ENCODE peak calls at places on chromosomes 3 and 15, in eight cellular contexts. I, D, V, U, K, J, Y and T are unnamed samples.
A peak's percentile ranks its signal among the peaks of the same experiment; 100 is the strongest.

GRCh38 chr15:90022345-90022744 is 21.2 kb downstream of the ZNF710 start:
- DNase-seq in I (no peak), D (no peak), V (no peak), U (no peak), K (peak; percentile 59), J (no peak), Y (no peak), T (no peak)

GRCh38 chr3:122572940-122573412 is 4.5 kb upstream of the PARP15 start:
- DNase-seq in I (no peak), D (peak; percentile 34), V (peak; percentile 77), U (peak; percentile 77), K (no peak), J (no peak), Y (no peak), T (no peak)

GRCh38 chr3:21722768-21723167 is 28.2 kb downstream of the ZNF385D start:
- DNase-seq in I (no peak), D (no peak), V (no peak), U (no peak), K (no peak), J (no peak), Y (no peak), T (no peak)

GRCh38 chr15:52257734-52258062 is 37.9 kb downstream of the MYO5C start:
- DNase-seq in I (no peak), D (no peak), V (no peak), U (no peak), K (no peak), J (no peak), Y (peak; percentile 69), T (no peak)

GRCh38 chr3:69410301-69410700 is 24.4 kb upstream of the FRMD4B start:
- DNase-seq in I (peak; percentile 72), D (peak; percentile 76), V (peak; percentile 64), U (no peak), K (peak; percentile 94), J (peak; percentile 87), Y (no peak), T (no peak)

GRCh38 chr15:36645106-36645505 is 65.7 kb downstream of the CDIN1 start:
- DNase-seq in I (no peak), D (no peak), V (no peak), U (no peak), K (no peak), J (no peak), Y (no peak), T (no peak)

GRCh38 chr15:56894601-56895000 is 23.8 kb upstream of the TCF12 start:
- DNase-seq in I (no peak), D (no peak), V (no peak), U (no peak), K (no peak), J (no peak), Y (no peak), T (no peak)

GRCh38 chr3:137105277-137105977 is 147.6 kb downstream of the IL20RB start:
- DNase-seq in I (peak; percentile 70), D (peak; percentile 29), V (peak; percentile 35), U (peak; percentile 39), K (no peak), J (peak; percentile 30), Y (peak; percentile 4), T (no peak)

GRCh38 chr3:62602987-62603386 is 229.6 kb upstream of the FEZF2 start:
- DNase-seq in I (no peak), D (no peak), V (no peak), U (no peak), K (no peak), J (no peak), Y (no peak), T (no peak)

GRCh38 chr15:77998592-77998991 is 78.9 kb downstream of the TBC1D2B start:
- DNase-seq in I (no peak), D (no peak), V (no peak), U (no peak), K (no peak), J (no peak), Y (no peak), T (no peak)

GRCh38 chr3:36483709-36484108 is 103.4 kb downstream of the STAC start:
- DNase-seq in I (no peak), D (no peak), V (no peak), U (no peak), K (no peak), J (no peak), Y (no peak), T (no peak)

GRCh38 chr3:152399374-152399773 is 130.6 kb downstream of the MBNL1 start:
- DNase-seq in I (no peak), D (no peak), V (peak; percentile 73), U (peak; percentile 56), K (no peak), J (no peak), Y (no peak), T (no peak)

GRCh38 chr3:76965122-76965725 is 74.7 kb upstream of the ROBO2 start:
- DNase-seq in I (no peak), D (no peak), V (no peak), U (peak; percentile 14), K (no peak), J (no peak), Y (no peak), T (no peak)

GRCh38 chr15:81948751-81949150 is 97.1 kb downstream of the MEX3B start:
- DNase-seq in I (peak; percentile 84), D (no peak), V (no peak), U (no peak), K (no peak), J (no peak), Y (no peak), T (no peak)

GRCh38 chr3:129045675-129046036 is 14.9 kb upstream of the GP9 start:
- DNase-seq in I (peak; percentile 23), D (no peak), V (no peak), U (no peak), K (no peak), J (no peak), Y (no peak), T (no peak)

GRCh38 chr15:94164202-94164807 is 67.1 kb upstream of the MCTP2 start:
- DNase-seq in I (peak; percentile 66), D (peak; percentile 66), V (peak; percentile 59), U (no peak), K (no peak), J (peak; percentile 62), Y (peak; percentile 9), T (no peak)

GRCh38 chr3:61704807-61705206 is 143.4 kb downstream of the PTPRG start:
- DNase-seq in I (peak; percentile 21), D (no peak), V (peak; percentile 16), U (no peak), K (no peak), J (no peak), Y (no peak), T (no peak)

GRCh38 chr3:179037361-179037760 is 34.2 kb downstream of the ZMAT3 start:
- DNase-seq in I (no peak), D (no peak), V (peak; percentile 94), U (peak; percentile 68), K (peak; percentile 91), J (peak; percentile 90), Y (peak; percentile 52), T (peak; percentile 75)

GRCh38 chr3:183377307-183377959 is 51.0 kb downstream of the MCF2L2 start:
- DNase-seq in I (peak; percentile 47), D (no peak), V (peak; percentile 79), U (no peak), K (no peak), J (no peak), Y (no peak), T (no peak)

GRCh38 chr3:180631317-180631716 is 29.4 kb downstream of the TTC14 start:
- DNase-seq in I (no peak), D (no peak), V (no peak), U (no peak), K (no peak), J (no peak), Y (no peak), T (no peak)

GRCh38 chr3:180630360-180630759 is 28.4 kb downstream of the TTC14 start:
- DNase-seq in I (no peak), D (no peak), V (peak; percentile 31), U (peak; percentile 3), K (no peak), J (no peak), Y (no peak), T (no peak)

DNA sequence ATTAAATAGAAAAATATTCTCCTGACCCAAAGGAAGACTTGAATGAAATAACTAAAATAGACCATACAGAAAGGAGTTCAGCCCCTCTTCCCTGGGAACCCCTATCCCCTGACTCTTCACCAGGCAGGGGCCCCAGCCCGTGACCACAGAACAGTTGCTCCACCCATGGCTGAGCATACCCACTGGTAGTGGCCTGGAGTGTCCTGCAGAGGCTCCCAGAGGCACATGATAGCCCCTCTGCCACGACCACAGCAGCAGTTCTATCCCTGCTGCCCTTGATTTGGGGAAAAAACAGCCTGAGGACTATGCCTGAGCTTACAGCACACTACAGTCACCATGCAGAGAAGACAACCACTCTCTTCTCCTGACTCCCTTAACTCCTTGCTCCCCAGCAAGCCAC is 31.8 kb downstream of the TTC14 start:
- DNase-seq in I (no peak), D (no peak), V (no peak), U (no peak), K (no peak), J (no peak), Y (no peak), T (no peak)
- TF ChIP-seq CTCF in I (peak; percentile 13), D (no peak), V (no peak), U (no peak), K (no peak), J (no peak), Y (peak; percentile 1), T (no peak)

DNA sequence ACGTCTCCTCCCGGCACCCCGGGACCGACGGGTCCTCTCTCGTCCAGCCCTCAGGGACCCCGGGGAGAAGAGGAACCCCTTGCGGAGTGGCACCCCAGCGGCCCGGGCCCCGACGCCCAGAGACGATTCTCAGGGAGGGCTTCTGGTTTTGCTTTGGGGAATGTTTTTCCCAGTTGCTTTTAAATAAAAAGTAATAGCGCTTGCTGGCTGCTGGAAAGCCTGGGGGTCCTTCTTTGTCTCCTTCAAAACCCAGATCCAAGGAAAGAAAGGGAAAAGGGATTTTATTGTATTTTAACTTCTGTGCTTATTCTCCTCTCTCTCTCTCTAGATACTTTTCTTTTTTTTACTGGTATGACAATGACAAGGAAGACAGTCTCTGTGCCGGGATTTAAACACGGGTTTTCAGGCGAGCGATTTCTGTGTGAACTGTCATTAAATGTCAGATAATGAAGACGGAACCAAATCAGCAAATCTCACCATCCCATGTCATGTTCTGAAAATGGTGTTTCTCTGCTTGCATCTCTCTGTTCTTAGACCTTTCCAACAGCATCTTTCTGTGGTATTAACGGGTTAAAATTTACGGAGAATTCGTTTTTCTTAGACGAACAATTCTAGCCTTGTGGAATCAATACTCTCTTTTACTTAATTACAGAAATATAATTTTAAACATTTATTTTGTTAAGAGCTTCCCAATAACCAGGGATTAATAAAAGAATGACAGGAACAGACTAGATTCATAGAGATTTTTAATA is 556 bp upstream of the PCOLCE2 start:
- DNase-seq in I (no peak), D (no peak), V (no peak), U (no peak), K (no peak), J (no peak), Y (no peak), T (no peak)
- H3K4me3 ChIP-seq in I (peak overlapping the region; percentile 64), D (no peak overlapping the region), V (peak overlapping the region; percentile 61), U (peak overlapping the region; percentile 50), K (peak overlapping the region; percentile 47), J (no peak overlapping the region), Y (peak overlapping the region; percentile 61), T (peak overlapping the region; percentile 62)

GRCh38 chr3:9852528-9852927 is 8.7 kb upstream of the RPUSD3 start:
- DNase-seq in I (no peak), D (no peak), V (no peak), U (no peak), K (no peak), J (no peak), Y (no peak), T (no peak)
- TF ChIP-seq CTCF in I (no peak), D (no peak), V (peak; percentile 24), U (no peak), K (no peak), J (no peak), Y (no peak), T (no peak)

GRCh38 chr3:125119752-125120369 is 64.1 kb upstream of the HEG1 start:
- DNase-seq in I (no peak), D (no peak), V (no peak), U (no peak), K (no peak), J (no peak), Y (no peak), T (no peak)
- H3K4me3 ChIP-seq in I (no peak overlapping the region), D (no peak overlapping the region), V (no peak overlapping the region), U (no peak overlapping the region), K (no peak overlapping the region), J (no peak overlapping the region), Y (no peak overlapping the region), T (peak overlapping the region; percentile 31)